ENCODE peak calls at places on chromosomes 5 and 9, in five cellular contexts. U, W, I, C and H are unnamed samples.

GRCh38 chr5:54325610-54326311 is 15.4 kb upstream of the ARL15 start:
- DNase-seq in W (no peak), C (no peak), I (no peak), U (no peak), H (no peak)

GRCh38 chr5:173333900-173334685 is 5.9 kb upstream of the STC2 start:
- DNase-seq in C (no peak), W (peak; percentile 75), I (no peak), U (no peak), H (no peak)

GRCh38 chr5:143495124-143495523 is 91.6 kb upstream of the NR3C1 start:
- DNase-seq in W (peak; percentile 66), U (no peak), I (no peak), C (no peak), H (no peak)

GRCh38 chr9:107710988-107711387 is 221.4 kb upstream of the KLF4 start:
- DNase-seq in I (no peak), C (no peak), U (no peak), W (no peak), H (no peak)

GRCh38 chr5:17203329-17204132 is 13.9 kb upstream of the BASP1 start:
- DNase-seq in I (no peak), W (peak; percentile 83), C (no peak), U (peak; percentile 28), H (no peak)

GRCh38 chr9:136439550-136440408 is at the start of gene INPP5E:
- DNase-seq in W (peak; percentile 53), I (peak; percentile 43), U (peak; percentile 94), C (peak; percentile 80), H (no peak)

GRCh38 chr9:74218374-74219063 is 278.6 kb upstream of the RORB start:
- DNase-seq in W (no peak), C (no peak), I (no peak), U (no peak), H (no peak)

GRCh38 chr5:102341918-102342317 is 45.8 kb upstream of the SLCO4C1 start:
- DNase-seq in I (no peak), C (no peak), U (no peak), W (peak; percentile 1), H (no peak)

GRCh38 chr5:74673011-74673790 is 11.8 kb upstream of the HEXB start:
- DNase-seq in U (no peak), I (no peak), W (peak; percentile 73), C (no peak), H (no peak)

GRCh38 chr9:125433461-125434001 is 171.9 kb downstream of the GAPVD1 start:
- DNase-seq in U (no peak), C (no peak), I (no peak), W (peak; percentile 16), H (no peak)

GRCh38 chr9:36213989-36214388 is 23.3 kb downstream of the CLTA start:
- DNase-seq in C (no peak), I (no peak), U (no peak), W (no peak), H (no peak)

GRCh38 chr5:149611327-149611726 is 30.0 kb downstream of the ARHGEF37 start:
- DNase-seq in W (peak; percentile 79), C (peak; percentile 77), U (no peak), I (no peak), H (no peak)

GRCh38 chr5:81553570-81554212 is 159.8 kb upstream of the ACOT12 start:
- DNase-seq in C (no peak), I (no peak), W (no peak), U (no peak), H (no peak)

GRCh38 chr5:175870820-175871447 is 444 bp upstream of the CPLX2 start:
- DNase-seq in I (no peak), W (no peak), U (no peak), C (no peak), H (no peak)

GRCh38 chr5:32170303-32171170 is 3.6 kb downstream of the GOLPH3 start:
- DNase-seq in W (peak; percentile 95), C (no peak), U (no peak), I (no peak), H (no peak)

GRCh38 chr5:115963566-115963965 is 1.3 kb downstream of the LVRN start:
- DNase-seq in I (no peak), W (no peak), U (no peak), C (no peak), H (no peak)

GRCh38 chr5:65663804-65664521 is 39.1 kb downstream of the SHLD3 start:
- DNase-seq in W (peak; percentile 28), C (no peak), U (no peak), I (no peak), H (no peak)

GRCh38 chr5:180470966-180471582 is 23.1 kb upstream of the CNOT6 start:
- DNase-seq in I (no peak), W (peak; percentile 65), C (peak; percentile 53), U (peak; percentile 78), H (no peak)

GRCh38 chr9:123834907-123835562 is 94.9 kb downstream of the DENND1A start:
- DNase-seq in U (no peak), I (no peak), C (no peak), W (no peak), H (no peak)

GRCh38 chr9:7976856-7977255 is 177.3 kb upstream of the DMAC1 start:
- DNase-seq in C (no peak), W (no peak), I (no peak), U (no peak), H (no peak)

GRCh38 chr9:122536138-122536537 is 9.0 kb upstream of the OR1N1 start:
- DNase-seq in I (no peak), C (no peak), W (peak; percentile 4), U (no peak), H (no peak)

GRCh38 chr5:172870261-172870806 is 36.3 kb downstream of the ERGIC1 start:
- DNase-seq in W (peak; percentile 99), I (no peak), U (no peak), C (no peak), H (peak; percentile 64)

GRCh38 chr5:40017151-40017550 is 592.4 kb upstream of the DAB2 start:
- DNase-seq in W (no peak), C (no peak), I (no peak), U (no peak), H (peak; percentile 49)

GRCh38 chr5:40017918-40018317 is 593.1 kb upstream of the DAB2 start:
- DNase-seq in W (no peak), U (no peak), C (no peak), I (no peak), H (no peak)

GRCh38 chr5:40022057-40022456 is 597.3 kb upstream of the DAB2 start:
- DNase-seq in U (no peak), I (no peak), C (no peak), W (no peak), H (no peak)

GRCh38 chr5:40021007-40021406 is 596.2 kb upstream of the DAB2 start:
- DNase-seq in C (no peak), W (peak; percentile 15), U (no peak), I (no peak), H (no peak)
- TF ChIP-seq CTCF in C (no peak), W (peak; percentile 11), U (no peak), I (no peak), H (no peak)

GRCh38 chr5:91643796-91644195 is 260.7 kb upstream of the ARRDC3 start:
- DNase-seq in W (peak; percentile 78), U (no peak), C (no peak), I (no peak), H (no peak)

GRCh38 chr5:91645347-91645746 is 262.2 kb upstream of the ARRDC3 start:
- DNase-seq in W (no peak), I (no peak), C (no peak), U (no peak), H (no peak)

GRCh38 chr5:91639744-91640143 is 256.6 kb upstream of the ARRDC3 start:
- DNase-seq in U (no peak), C (no peak), W (no peak), I (no peak), H (no peak)

GRCh38 chr5:91642592-91642991 is 259.5 kb upstream of the ARRDC3 start:
- DNase-seq in I (no peak), C (no peak), U (no peak), W (no peak), H (no peak)

DNA sequence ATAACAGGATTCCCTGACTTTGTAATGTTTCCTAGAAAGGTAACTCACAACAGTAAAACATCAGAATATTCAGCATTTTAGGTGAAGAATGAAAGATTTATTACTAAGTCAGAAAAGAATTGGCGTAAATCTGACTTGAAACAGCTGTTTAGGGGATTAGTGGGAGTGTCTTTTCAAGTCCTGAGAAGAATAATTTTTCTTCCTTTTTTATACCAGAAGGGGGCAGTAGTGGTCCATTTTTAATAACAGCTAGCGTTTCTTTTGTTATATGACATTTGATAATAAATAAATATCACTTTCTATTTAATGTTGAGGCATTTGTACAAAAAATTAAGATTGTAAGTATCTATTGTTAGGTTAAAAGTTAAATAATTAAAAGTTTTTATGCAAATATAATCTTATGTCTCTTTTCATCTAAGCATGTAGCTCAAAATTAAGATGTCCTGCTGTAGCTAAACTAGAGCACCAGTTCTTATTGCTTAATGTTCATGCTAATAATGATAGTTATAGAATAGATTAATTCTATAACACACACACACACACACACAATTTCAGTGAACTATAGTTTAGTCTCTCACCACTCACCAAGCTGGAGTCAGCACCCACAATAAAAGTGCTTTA is 258.7 kb upstream of the ARRDC3 start:
- DNase-seq in I (no peak), C (no peak), W (peak; percentile 66), U (no peak), H (no peak)
- TF ChIP-seq CTCF in I (no peak), C (peak; percentile 64), W (peak; percentile 52), U (peak; percentile 80), H (peak; percentile 76)

GRCh38 chr5:165497707-165498106 is 1992.3 kb downstream of the MAT2B start:
- DNase-seq in U (no peak), C (no peak), W (peak; percentile 53), I (no peak), H (no peak)
- TF ChIP-seq CTCF in U (no peak), C (peak; percentile 32), W (peak; percentile 28), I (no peak), H (peak; percentile 57)

GRCh38 chr5:107257885-107258520 is 412.7 kb downstream of the EFNA5 start:
- DNase-seq in U (no peak), I (no peak), W (no peak), C (no peak), H (no peak)
- TF ChIP-seq CTCF in U (no peak), I (no peak), W (no peak), C (no peak), H (no peak)

GRCh38 chr9:128884164-128884563 is 2.2 kb downstream of the LRRC8A start:
- DNase-seq in C (no peak), W (no peak), U (no peak), I (no peak), H (no peak)

GRCh38 chr9:128881627-128881883 is 195 bp downstream of the KYAT1 start:
- DNase-seq in I (no peak), W (no peak), C (no peak), U (no peak), H (no peak)

GRCh38 chr9:128885376-128885775 is 3.4 kb downstream of the LRRC8A start:
- DNase-seq in I (no peak), W (no peak), C (no peak), U (no peak), H (no peak)

GRCh38 chr9:128882677-128883590 is 1.0 kb downstream of the LRRC8A start:
- DNase-seq in C (no peak), I (no peak), U (peak; percentile 31), W (peak; percentile 25), H (no peak)

GRCh38 chr9:128881884-128882676 is at the start of the genes KYAT1 and LRRC8A:
- DNase-seq in C (peak; percentile 99), W (peak; percentile 92), U (peak; percentile 98), I (peak; percentile 95), H (peak; percentile 96)
- TF ChIP-seq CTCF in C (no peak), W (no peak), U (no peak), I (no peak), H (no peak)